ENCODE peak calls at places on chromosomes 5 and 9, in eight cellular contexts. I is IMR-90, M is GM12865, A is DND-41, P is psoas muscle, X is sigmoid colon, F is activated B cell treated with CpG ODN at 0.5 μM for 24 hours, W is RWPE2. E is an unnamed sample.

GRCh38 chr9:113927277-113927676 is 51.2 kb downstream of the ZNF618 start:
- DNase-seq in I (no peak), M (no peak), A (no peak), P (no peak), X (no peak), F (no peak), W (no peak), E (no peak)

GRCh38 chr5:134527961-134528424 is 2.5 kb downstream of the JADE2 start:
- DNase-seq in I (no peak), M (no peak), A (no peak), P (peak; percentile 55), X (no peak), F (no peak), W (no peak), E (no peak)

GRCh38 chr9:116278326-116278725 is 124.7 kb downstream of the PAPPA start:
- DNase-seq in I (no peak), M (no peak), A (no peak), P (no peak), X (no peak), F (no peak), W (no peak), E (no peak)

GRCh38 chr5:165877475-165877874 is 2372.1 kb downstream of the MAT2B start:
- DNase-seq in I (no peak), M (no peak), A (no peak), P (no peak), X (no peak), F (no peak), W (no peak), E (no peak)

GRCh38 chr9:107488400-107489143 is 997 bp downstream of the KLF4 start:
- DNase-seq in I (peak; percentile 49), M (peak; percentile 24), A (no peak), P (peak; percentile 89), X (peak; percentile 94), F (peak; percentile 46), W (peak; percentile 66), E (peak; percentile 27)

GRCh38 chr9:113359385-113359784 is 10.0 kb downstream of the BSPRY start:
- DNase-seq in I (no peak), M (no peak), A (no peak), P (no peak), X (no peak), F (no peak), W (no peak), E (no peak)

GRCh38 chr5:179880848-179881590 is 22.4 kb upstream of the MRNIP start:
- DNase-seq in I (no peak), M (no peak), A (no peak), P (no peak), X (no peak), F (no peak), W (peak; percentile 19), E (no peak)

GRCh38 chr9:27429436-27429835 is 94.7 kb upstream of the IFNK start:
- DNase-seq in I (no peak), M (no peak), A (no peak), P (no peak), X (no peak), F (no peak), W (no peak), E (no peak)

GRCh38 chr5:3740546-3741371 is 145.1 kb downstream of the IRX1 start:
- DNase-seq in I (no peak), M (no peak), A (no peak), P (no peak), X (no peak), F (no peak), W (peak; percentile 90), E (no peak)

GRCh38 chr5:99037668-99038067 is 108.9 kb upstream of the CHD1 start:
- DNase-seq in I (no peak), M (peak; percentile 64), A (peak; percentile 81), P (no peak), X (no peak), F (no peak), W (no peak), E (peak; percentile 45)

GRCh38 chr9:32665101-32665500 is 29.6 kb upstream of the TAF1L start:
- DNase-seq in I (peak; percentile 42), M (no peak), A (no peak), P (no peak), X (no peak), F (no peak), W (peak; percentile 65), E (no peak)

GRCh38 chr5:90473321-90474234 is 993 bp downstream of the MBLAC2 start:
- DNase-seq in I (peak; percentile 18), M (peak; percentile 50), A (peak; percentile 55), P (peak; percentile 68), X (no peak), F (no peak), W (peak; percentile 83), E (no peak)

GRCh38 chr5:71887680-71888079 is 168.6 kb downstream of the CARTPT start:
- DNase-seq in I (peak; percentile 94), M (peak; percentile 86), A (peak; percentile 23), P (no peak), X (no peak), F (no peak), W (no peak), E (no peak)

GRCh38 chr5:147743686-147744332 is 38.7 kb downstream of the JAKMIP2 start:
- DNase-seq in I (no peak), M (no peak), A (no peak), P (no peak), X (no peak), F (no peak), W (no peak), E (no peak)

GRCh38 chr5:169095410-169095772 is 205.5 kb downstream of the SLIT3 start:
- DNase-seq in I (no peak), M (no peak), A (no peak), P (no peak), X (no peak), F (no peak), W (no peak), E (no peak)

GRCh38 chr5:51345106-51345505 is 38.1 kb upstream of the ISL1 start:
- DNase-seq in I (no peak), M (no peak), A (no peak), P (no peak), X (no peak), F (no peak), W (no peak), E (no peak)

GRCh38 chr5:9545959-9546851 is at the start of gene SEMA5A:
- DNase-seq in I (peak; percentile 66), M (peak; percentile 19), A (no peak), P (peak; percentile 85), X (peak; percentile 87), F (no peak), W (peak; percentile 88), E (no peak)
- TF ChIP-seq CTCF in I (no peak), M (no peak), A (no peak), P (no peak), X (no peak), F (no peak), W (peak; percentile 31), E (no peak)

GRCh38 chr5:58074222-58074621 is 385.7 kb downstream of the PLK2 start:
- DNase-seq in I (no peak), M (no peak), A (no peak), P (no peak), X (no peak), F (no peak), W (no peak), E (no peak)
- TF ChIP-seq CTCF in I (no peak), M (no peak), A (no peak), P (no peak), X (no peak), F (no peak), W (no peak), E (no peak)

GRCh38 chr5:57338849-57339340 is 143.7 kb downstream of the ACTBL2 start:
- DNase-seq in I (no peak), M (no peak), A (no peak), P (no peak), X (no peak), F (no peak), W (no peak), E (no peak)

GRCh38 chr5:57341380-57341979 is 141.1 kb downstream of the ACTBL2 start:
- DNase-seq in I (no peak), M (no peak), A (no peak), P (no peak), X (no peak), F (no peak), W (no peak), E (no peak)

GRCh38 chr5:57335092-57335491 is 147.5 kb downstream of the ACTBL2 start:
- DNase-seq in I (peak; percentile 90), M (no peak), A (no peak), P (no peak), X (no peak), F (no peak), W (no peak), E (no peak)

GRCh38 chr5:57340681-57341080 is 141.9 kb downstream of the ACTBL2 start:
- DNase-seq in I (no peak), M (no peak), A (no peak), P (no peak), X (no peak), F (no peak), W (no peak), E (no peak)

GRCh38 chr5:57338068-57338848 is 144.4 kb downstream of the ACTBL2 start:
- DNase-seq in I (no peak), M (peak; percentile 44), A (peak; percentile 18), P (no peak), X (no peak), F (no peak), W (no peak), E (no peak)
- TF ChIP-seq CTCF in I (peak; percentile 33), M (peak; percentile 52), A (peak; percentile 75), P (peak; percentile 19), X (no peak), F (no peak), W (peak; percentile 53), E (peak; percentile 20)

DNA sequence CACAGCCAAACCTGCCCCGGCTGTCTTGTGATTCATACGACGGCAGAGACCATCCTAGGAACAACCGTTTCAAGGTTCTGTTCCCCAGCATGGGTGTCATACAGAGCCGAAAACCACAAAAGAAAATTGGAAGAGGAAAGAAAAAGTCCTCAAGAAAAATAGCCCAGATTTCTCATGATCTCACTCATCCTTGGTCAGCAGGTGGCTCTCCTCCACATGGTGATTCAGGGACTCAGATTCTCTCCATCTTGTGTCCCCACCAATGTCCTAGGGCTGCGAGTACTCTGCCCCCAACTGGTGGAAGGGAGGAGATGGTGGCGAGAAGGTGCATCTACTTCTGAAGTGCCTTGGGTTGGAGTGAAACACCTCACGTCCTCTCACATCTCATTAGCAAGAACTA is 25.6 kb downstream of the PDZD2 start:
- DNase-seq in I (peak; percentile 3), M (peak; percentile 59), A (peak; percentile 6), P (no peak), X (no peak), F (no peak), W (no peak), E (no peak)
- TF ChIP-seq CTCF in I (no peak), M (peak; percentile 27), A (peak; percentile 37), P (no peak), X (no peak), F (no peak), W (peak; percentile 36), E (no peak)

E was measured in natural killer cell.